ENCODE peak calls at places on chromosomes 7 and 10, in six cellular contexts. H is GM23248, L is HCT116, P is SK-N-SH, R is PC-3, E is MM.1S. F is an unnamed sample.
A peak's percentile ranks its signal among the peaks of the same experiment; 100 is the strongest.

GRCh38 chr7:33623267-33623666 is 282.1 kb upstream of the BMPER start:
- DNase-seq in H (peak; percentile 40), L (no peak), P (no peak), R (no peak), E (no peak), F (no peak)

GRCh38 chr7:28926871-28927597 is 31.1 kb downstream of the TRIL start:
- DNase-seq in H (peak; percentile 93), L (peak; percentile 73), P (peak; percentile 72), R (peak; percentile 96), E (peak; percentile 89), F (peak; percentile 95)

GRCh38 chr7:100476903-100477870 is 1.8 kb downstream of the TSC22D4 start:
- DNase-seq in H (peak; percentile 52), L (no peak), P (peak; percentile 61), R (no peak), E (no peak), F (peak; percentile 78)

GRCh38 chr10:20630092-20630643 is 266.9 kb downstream of the NEBL start:
- DNase-seq in H (no peak), L (no peak), P (no peak), R (no peak), E (no peak), F (no peak)

GRCh38 chr10:68871731-68872342 is 29.3 kb upstream of the DDX50 start:
- DNase-seq in H (peak; percentile 36), L (no peak), P (peak; percentile 62), R (peak; percentile 87), E (no peak), F (no peak)

GRCh38 chr7:71424166-71424803 is 292.3 kb downstream of the GALNT17 start:
- DNase-seq in H (peak; percentile 18), L (no peak), P (no peak), R (no peak), E (no peak), F (no peak)

GRCh38 chr10:4212111-4212635 is 427.2 kb upstream of the KLF6 start:
- DNase-seq in H (no peak), L (no peak), P (no peak), R (no peak), E (no peak), F (no peak)

GRCh38 chr7:92563345-92563744 is 26.8 kb downstream of the FAM133B start:
- DNase-seq in H (no peak), L (no peak), P (no peak), R (no peak), E (no peak), F (no peak)

GRCh38 chr10:86661161-86662025 is 6.9 kb upstream of the LDB3 start:
- DNase-seq in H (peak; percentile 48), L (no peak), P (peak; percentile 72), R (no peak), E (no peak), F (no peak)

GRCh38 chr7:45153238-45153637 is 4.4 kb upstream of the RAMP3 start:
- DNase-seq in H (no peak), L (no peak), P (no peak), R (no peak), E (no peak), F (no peak)

GRCh38 chr7:16589895-16590294 is 55.7 kb downstream of the ANKMY2 start:
- DNase-seq in H (peak; percentile 4), L (no peak), P (no peak), R (no peak), E (no peak), F (peak; percentile 32)

GRCh38 chr10:19745672-19746071 is 70.6 kb upstream of the PLXDC2 start:
- DNase-seq in H (peak; percentile 21), L (no peak), P (no peak), R (no peak), E (no peak), F (no peak)

GRCh38 chr10:117152668-117153067 is 14.6 kb upstream of the VAX1 start:
- DNase-seq in H (peak; percentile 30), L (no peak), P (no peak), R (no peak), E (no peak), F (no peak)

GRCh38 chr10:118662228-118663035 is 67.0 kb upstream of the PRLHR start:
- DNase-seq in H (no peak), L (no peak), P (no peak), R (no peak), E (no peak), F (peak; percentile 34)

GRCh38 chr10:50470798-50471582 is 152.8 kb downstream of the SGMS1 start:
- DNase-seq in H (peak; percentile 20), L (no peak), P (no peak), R (peak; percentile 100), E (no peak), F (no peak)

DNA sequence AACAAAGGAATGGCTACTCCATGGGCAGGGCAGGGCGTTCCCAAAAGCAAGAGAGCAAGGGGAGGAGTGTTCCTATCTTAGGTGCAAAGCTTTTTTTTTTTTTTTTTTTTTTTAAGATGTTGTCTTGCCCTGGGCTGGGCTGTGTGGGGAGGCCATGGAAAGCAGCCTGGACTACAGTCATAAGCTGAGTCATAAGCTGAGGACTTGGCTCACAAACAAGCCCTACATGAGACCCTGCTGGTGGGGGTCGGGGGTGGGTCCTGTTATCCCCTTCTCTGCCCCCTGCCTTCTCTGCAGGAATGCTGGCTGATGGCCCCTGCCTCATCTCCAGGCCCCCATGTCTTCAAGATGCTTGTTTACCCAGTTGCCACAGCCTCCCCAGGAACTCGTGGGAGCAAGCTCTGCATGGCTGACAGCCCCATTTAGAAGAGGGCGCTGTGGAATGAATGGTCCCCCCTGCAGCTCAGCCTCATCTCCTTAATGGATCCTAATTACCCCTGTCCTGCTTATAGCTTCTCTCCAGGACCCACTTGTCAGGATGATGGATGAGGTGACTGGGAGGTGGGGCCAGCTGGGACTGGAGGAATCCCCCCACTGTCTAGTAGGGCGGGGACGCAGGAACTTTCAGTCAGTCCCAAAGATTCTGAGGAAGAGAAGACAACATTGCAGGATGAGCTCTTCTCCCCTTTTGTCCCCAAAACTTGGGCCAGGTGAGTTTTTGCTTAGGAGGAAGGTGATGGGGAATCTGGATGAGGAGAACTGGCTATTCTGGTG is 340.8 kb upstream of the PODXL start:
- DNase-seq in H (peak; percentile 87), L (peak; percentile 12), P (peak; percentile 16), R (peak; percentile 62), E (no peak), F (no peak)
- H3K9me2 ChIP-seq in H (no peaks in the 10 kb centered on the region), L (no peaks in the 10 kb centered on the region), P (no peaks in the 10 kb centered on the region), R (no peaks in the 10 kb centered on the region), E (no peaks in the 10 kb centered on the region), F (no peaks in the 10 kb centered on the region)

DNA sequence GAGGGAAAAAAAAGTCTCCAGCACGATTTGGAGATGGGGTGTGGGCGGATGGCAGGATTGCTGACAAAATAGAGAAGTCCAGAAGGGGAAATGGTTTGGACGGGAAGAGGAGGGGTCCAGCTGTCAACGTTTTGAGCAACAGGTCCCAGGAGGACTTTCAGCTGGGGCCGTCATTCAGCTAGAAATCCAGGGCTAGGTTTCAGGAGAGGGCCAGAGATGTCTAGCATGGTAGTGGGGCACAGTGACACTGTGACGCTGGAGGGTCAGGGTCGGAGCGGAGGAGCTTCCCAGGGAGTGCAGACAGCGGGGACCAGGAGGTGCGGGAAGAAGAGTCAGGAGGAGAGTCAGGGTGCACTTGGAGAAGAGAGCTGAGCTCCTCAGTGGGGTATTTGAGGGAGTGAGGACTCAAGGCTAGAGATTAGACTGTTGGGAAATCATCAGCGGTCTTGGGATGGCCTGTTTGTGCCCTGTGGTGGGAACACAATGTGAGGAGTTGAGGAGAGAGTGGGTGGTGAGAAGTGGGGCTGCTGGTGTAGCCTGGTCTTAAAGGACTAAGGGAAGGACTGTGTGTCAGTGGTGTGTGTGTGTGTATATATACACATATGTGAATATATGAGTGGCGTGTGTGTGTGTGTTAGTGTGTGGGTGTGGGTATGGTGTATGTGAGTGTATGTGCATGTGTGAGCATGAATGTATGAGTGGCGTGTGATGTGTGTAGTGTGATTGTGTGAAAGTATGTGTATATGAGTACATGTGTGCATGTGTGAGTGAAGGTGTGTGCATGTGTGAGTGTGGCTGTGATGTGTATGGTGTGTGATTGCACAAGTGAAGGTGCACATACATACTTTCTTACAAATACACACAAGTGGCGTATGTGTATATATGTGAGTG is 3.8 kb downstream of the ZYX start:
- DNase-seq in H (peak; percentile 42), L (no peak), P (no peak), R (no peak), E (no peak), F (no peak)
- H3K9ac ChIP-seq in H (peak overlapping the region; percentile 98), L (no peak overlapping the region), P (peak overlapping the region; percentile 99), R (no peak overlapping the region), E (no peak overlapping the region), F (no peak overlapping the region)

DNA sequence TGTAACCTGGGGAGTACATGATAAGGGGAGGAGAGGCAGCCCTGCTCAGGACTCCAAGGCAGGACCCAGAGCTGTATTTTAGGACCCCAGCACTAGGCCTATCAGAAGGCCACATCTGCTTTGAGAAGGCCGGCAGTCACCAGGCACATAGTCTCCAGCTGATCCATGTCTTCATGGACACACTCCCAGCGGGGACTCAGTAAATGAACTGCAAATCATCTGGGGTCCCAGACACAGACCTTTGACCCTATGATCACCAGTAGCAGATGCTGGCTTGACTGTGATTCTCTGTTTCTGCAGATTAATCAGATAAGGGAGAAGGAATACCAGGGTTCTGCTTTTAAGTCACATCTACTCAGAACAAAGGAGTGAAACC is 341.4 kb upstream of the PODXL start:
- DNase-seq in H (no peak), L (no peak), P (no peak), R (no peak), E (no peak), F (no peak)
- H3K9me2 ChIP-seq in H (no peaks in the 10 kb centered on the region), L (no peaks in the 10 kb centered on the region), P (no peaks in the 10 kb centered on the region), R (no peaks in the 10 kb centered on the region), E (no peaks in the 10 kb centered on the region), F (no peaks in the 10 kb centered on the region)

DNA sequence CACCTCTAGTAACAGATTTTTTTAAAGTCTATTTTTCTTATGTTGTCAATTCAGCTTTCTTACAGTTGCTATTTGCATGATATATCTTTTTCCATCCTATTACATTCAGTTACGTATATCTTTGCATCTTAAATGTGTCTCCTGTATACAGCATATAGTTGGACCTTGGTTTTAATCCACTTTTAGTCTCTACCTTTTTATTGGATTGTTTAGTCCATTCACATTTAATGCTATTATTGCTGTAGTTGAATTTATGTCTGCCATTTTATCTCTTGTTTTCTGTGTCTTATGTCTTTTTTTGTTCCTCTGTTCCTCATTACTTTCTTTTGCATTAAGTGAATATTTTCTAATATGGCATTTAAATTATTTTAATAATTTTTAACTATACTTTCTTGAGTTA is 100.6 kb downstream of the EEPD1 start:
- DNase-seq in H (no peak), L (no peak), P (no peak), R (no peak), E (no peak), F (no peak)
- H3K9ac ChIP-seq in H (no peak overlapping the region), L (no peak overlapping the region), P (no peak overlapping the region), R (no peak overlapping the region), E (no peak overlapping the region), F (no peak overlapping the region)

GRCh38 chr10:67573484-67573883 is 122.5 kb downstream of the CTNNA3 start:
- DNase-seq in H (no peak), L (no peak), P (no peak), R (no peak), E (no peak), F (no peak)

GRCh38 chr10:67575530-67575929 is 120.5 kb downstream of the CTNNA3 start:
- DNase-seq in H (no peak), L (no peak), P (no peak), R (no peak), E (no peak), F (no peak)

GRCh38 chr10:67571503-67571902 is 124.5 kb downstream of the CTNNA3 start:
- DNase-seq in H (no peak), L (no peak), P (no peak), R (no peak), E (no peak), F (no peak)
- H3K9me2 ChIP-seq in H (no peaks in the 10 kb centered on the region), L (no peaks in the 10 kb centered on the region), P (no peaks in the 10 kb centered on the region), R (no peaks in the 10 kb centered on the region), E (no peaks in the 10 kb centered on the region), F (no peaks in the 10 kb centered on the region)

GRCh38 chr7:6614941-6615737 is at the start of gene ZNF853:
- DNase-seq in H (no peak), L (no peak), P (peak; percentile 93), R (no peak), E (no peak), F (no peak)
- H3K9ac ChIP-seq in H (no peak within 1 kb of the TSS), L (no peak within 1 kb of the TSS), P (peak within 1 kb of the TSS; percentile 73), R (no peak within 1 kb of the TSS), E (no peak within 1 kb of the TSS), F (no peak within 1 kb of the TSS)

F was measured in Karpas-422.